ENCODE peak calls at places on chromosomes 5 and 9, in eight cellular contexts. W, G, Q, L, E, C, X and D are unnamed samples.

GRCh38 chr9:108609227-108609894 is 246.4 kb downstream of the ACTL7B start:
- DNase-seq in W (no peak), G (no peak), Q (no peak), L (no peak), E (no peak), C (no peak), X (peak; percentile 24), D (no peak)

GRCh38 chr9:131999692-132000551 is 79.7 kb downstream of the MED27 start:
- DNase-seq in W (no peak), G (no peak), Q (no peak), L (no peak), E (no peak), C (no peak), X (peak; percentile 29), D (peak; percentile 67)

GRCh38 chr9:130143974-130144373 is 28.2 kb upstream of the NCS1 start:
- DNase-seq in W (no peak), G (no peak), Q (no peak), L (no peak), E (no peak), C (no peak), X (no peak), D (no peak)

GRCh38 chr5:126339215-126339805 is 83.9 kb upstream of the GRAMD2B start:
- DNase-seq in W (peak; percentile 80), G (peak; percentile 39), Q (peak; percentile 46), L (peak; percentile 50), E (no peak), C (peak; percentile 48), X (peak; percentile 88), D (no peak)

GRCh38 chr9:22617156-22617555 is 170.5 kb downstream of the DMRTA1 start:
- DNase-seq in W (no peak), G (no peak), Q (no peak), L (no peak), E (no peak), C (no peak), X (peak; percentile 50), D (no peak)

GRCh38 chr5:17061973-17062470 is 125.9 kb upstream of the MYO10 start:
- DNase-seq in W (no peak), G (no peak), Q (no peak), L (no peak), E (no peak), C (no peak), X (no peak), D (no peak)

GRCh38 chr5:1537166-1538154 is 13.7 kb upstream of the LPCAT1 start:
- DNase-seq in W (no peak), G (peak; percentile 10), Q (no peak), L (no peak), E (peak; percentile 55), C (no peak), X (no peak), D (no peak)

GRCh38 chr5:1343931-1344901 is 683 bp downstream of the CLPTM1L start:
- DNase-seq in W (peak; percentile 40), G (no peak), Q (no peak), L (no peak), E (no peak), C (peak; percentile 23), X (peak; percentile 54), D (no peak)

GRCh38 chr5:174424219-174425053 is 299.9 kb upstream of the MSX2 start:
- DNase-seq in W (peak; percentile 22), G (no peak), Q (no peak), L (no peak), E (no peak), C (no peak), X (no peak), D (no peak)

GRCh38 chr5:142900926-142901325 is 130.7 kb downstream of the ARHGAP26 start:
- DNase-seq in W (no peak), G (no peak), Q (no peak), L (peak; percentile 83), E (no peak), C (no peak), X (peak; percentile 87), D (no peak)

GRCh38 chr9:121222524-121223171 is 21.0 kb upstream of the RAB14 start:
- DNase-seq in W (peak; percentile 60), G (no peak), Q (no peak), L (no peak), E (no peak), C (no peak), X (peak; percentile 89), D (no peak)

GRCh38 chr5:107011530-107012115 is 659.1 kb downstream of the EFNA5 start:
- DNase-seq in W (no peak), G (no peak), Q (no peak), L (no peak), E (no peak), C (no peak), X (no peak), D (no peak)

GRCh38 chr5:151139015-151139414 is 18.6 kb downstream of the ANXA6 start:
- DNase-seq in W (no peak), G (peak; percentile 32), Q (no peak), L (no peak), E (no peak), C (no peak), X (no peak), D (no peak)

GRCh38 chr9:113922160-113922559 is 46.1 kb downstream of the ZNF618 start:
- DNase-seq in W (no peak), G (no peak), Q (no peak), L (no peak), E (no peak), C (no peak), X (no peak), D (no peak)

GRCh38 chr9:76932778-76933177 is 26.9 kb upstream of the PRUNE2 start:
- DNase-seq in W (peak; percentile 30), G (no peak), Q (no peak), L (no peak), E (no peak), C (no peak), X (peak; percentile 66), D (no peak)

GRCh38 chr5:173645437-173645807 is 29.0 kb upstream of the BOD1 start:
- DNase-seq in W (peak; percentile 73), G (no peak), Q (no peak), L (no peak), E (peak; percentile 40), C (no peak), X (peak; percentile 88), D (peak; percentile 35)

GRCh38 chr9:107707419-107707837 is 217.9 kb upstream of the KLF4 start:
- DNase-seq in W (no peak), G (no peak), Q (no peak), L (no peak), E (peak; percentile 21), C (no peak), X (peak; percentile 61), D (peak; percentile 88)

GRCh38 chr5:67293177-67293576 is 96.6 kb upstream of the CD180 start:
- DNase-seq in W (no peak), G (no peak), Q (no peak), L (no peak), E (no peak), C (no peak), X (no peak), D (no peak)

GRCh38 chr5:111672126-111672525 is 84.9 kb downstream of the NREP start:
- DNase-seq in W (no peak), G (no peak), Q (no peak), L (no peak), E (no peak), C (no peak), X (no peak), D (no peak)

GRCh38 chr5:111670826-111671492 is 86.0 kb downstream of the NREP start:
- DNase-seq in W (no peak), G (no peak), Q (no peak), L (no peak), E (no peak), C (no peak), X (no peak), D (peak; percentile 84)

GRCh38 chr5:111668713-111669112 is 88.3 kb downstream of the NREP start:
- DNase-seq in W (no peak), G (no peak), Q (no peak), L (no peak), E (no peak), C (no peak), X (no peak), D (peak; percentile 16)

GRCh38 chr5:111667128-111667756 is 89.8 kb downstream of the NREP start:
- DNase-seq in W (no peak), G (no peak), Q (no peak), L (no peak), E (no peak), C (no peak), X (no peak), D (no peak)
- H3K4me3 ChIP-seq in W (no peak overlapping the region), G (no peak overlapping the region), Q (no peak overlapping the region), L (no peak overlapping the region), E (no peak overlapping the region), C (no peak overlapping the region), X (no peak overlapping the region), D (no peak overlapping the region)

GRCh38 chr5:32578362-32578761 is 7.0 kb upstream of the SUB1 start:
- DNase-seq in W (no peak), G (no peak), Q (no peak), L (no peak), E (no peak), C (no peak), X (no peak), D (no peak)
- H3K27me3 ChIP-seq in W (no peaks in the 10 kb centered on the region), G (no peaks in the 10 kb centered on the region), Q (no peaks in the 10 kb centered on the region), L (peaks cover 13% of the 10 kb centered on the region), E (no peaks in the 10 kb centered on the region), C (no peaks in the 10 kb centered on the region), X (no peaks in the 10 kb centered on the region), D (no peaks in the 10 kb centered on the region)

GRCh38 chr9:133709716-133710571 is 28.2 kb downstream of the SARDH start:
- DNase-seq in W (no peak), G (no peak), Q (no peak), L (no peak), E (no peak), C (no peak), X (no peak), D (no peak)
- H3K4me3 ChIP-seq in W (no peak overlapping the region), G (peak overlapping the region; percentile 8), Q (no peak overlapping the region), L (no peak overlapping the region), E (no peak overlapping the region), C (no peak overlapping the region), X (no peak overlapping the region), D (no peak overlapping the region)

GRCh38 chr5:103021310-103021709 is 98.6 kb downstream of the GIN1 start:
- DNase-seq in W (no peak), G (no peak), Q (no peak), L (no peak), E (no peak), C (no peak), X (no peak), D (peak; percentile 25)

GRCh38 chr5:103014983-103015382 is 105.0 kb downstream of the GIN1 start:
- DNase-seq in W (no peak), G (no peak), Q (no peak), L (no peak), E (no peak), C (no peak), X (peak; percentile 51), D (no peak)

GRCh38 chr5:103013933-103014552 is 105.9 kb downstream of the GIN1 start:
- DNase-seq in W (no peak), G (no peak), Q (no peak), L (no peak), E (no peak), C (no peak), X (peak; percentile 40), D (no peak)

GRCh38 chr5:103016167-103016566 is 103.8 kb downstream of the GIN1 start:
- DNase-seq in W (no peak), G (no peak), Q (no peak), L (no peak), E (no peak), C (no peak), X (no peak), D (no peak)

DNA sequence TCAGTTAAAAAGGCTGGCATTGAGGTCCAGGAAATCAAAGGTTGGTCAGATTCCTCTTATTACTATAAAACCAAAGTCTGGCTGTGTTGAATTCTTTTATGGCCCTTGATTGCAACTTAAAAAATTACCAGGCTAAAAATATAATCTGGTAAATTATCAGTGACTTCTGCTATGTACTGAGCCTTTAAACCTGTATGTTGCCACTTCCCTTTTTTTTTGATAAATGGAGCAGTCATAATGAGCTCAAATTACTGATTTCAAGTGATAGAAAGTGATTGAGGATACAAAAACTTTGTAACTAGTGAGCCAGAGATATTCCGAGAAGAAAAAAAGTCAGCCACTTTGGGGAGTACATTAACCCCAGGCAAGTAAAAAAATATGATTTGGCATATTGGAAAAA is 100.1 kb downstream of the GIN1 start:
- DNase-seq in W (no peak), G (no peak), Q (no peak), L (no peak), E (no peak), C (no peak), X (no peak), D (no peak)
- H3K27me3 ChIP-seq in W (no peaks in the 10 kb centered on the region), G (no peaks in the 10 kb centered on the region), Q (no peaks in the 10 kb centered on the region), L (no peaks in the 10 kb centered on the region), E (no peaks in the 10 kb centered on the region), C (no peaks in the 10 kb centered on the region), X (no peaks in the 10 kb centered on the region), D (no peaks in the 10 kb centered on the region)